ENCODE peak calls at places on chromosomes 1 and 21, in five cellular contexts. One of them, this sample, is unnamed. For H3K4me1, the result is how much of the 10 kb centered on the place peaks cover.

GRCh38 chr1:21641967-21642366 is 27.2 kb downstream of the RAP1GAP start:
- DNase-seq in neural progenitor cell: no peak
- DNase-seq in fibroblast of lung: no peak
- DNase-seq in GM23248: no peak
- DNase-seq in HCT116: no peak
- DNase-seq in this sample: no peak

GRCh38 chr1:172745014-172745413 is 86.1 kb downstream of the FASLG start:
- DNase-seq in neural progenitor cell: peak
- DNase-seq in fibroblast of lung: peak
- DNase-seq in GM23248: peak
- DNase-seq in HCT116: peak
- DNase-seq in this sample: peak

GRCh38 chr1:27864264-27864895 is 8.0 kb upstream of the THEMIS2 start:
- DNase-seq in neural progenitor cell: no peak
- DNase-seq in fibroblast of lung: no peak
- DNase-seq in GM23248: peak
- DNase-seq in HCT116: no peak
- DNase-seq in this sample: no peak

GRCh38 chr21:41650526-41651145 is 116.2 kb downstream of the RIPK4 start:
- DNase-seq in neural progenitor cell: no peak
- DNase-seq in fibroblast of lung: no peak
- DNase-seq in GM23248: no peak
- DNase-seq in HCT116: no peak
- DNase-seq in this sample: no peak

GRCh38 chr1:86703696-86704455 is 500 bp upstream of the SH3GLB1 start:
- DNase-seq in neural progenitor cell: peak
- DNase-seq in fibroblast of lung: peak
- DNase-seq in GM23248: peak
- DNase-seq in HCT116: no peak
- DNase-seq in this sample: no peak

GRCh38 chr1:175005085-175005783 is 5.5 kb downstream of the CACYBP start:
- DNase-seq in neural progenitor cell: no peak
- DNase-seq in fibroblast of lung: peak
- DNase-seq in GM23248: peak
- DNase-seq in HCT116: no peak
- DNase-seq in this sample: no peak

GRCh38 chr1:205024679-205025078 is 18.3 kb upstream of the CNTN2 start:
- DNase-seq in neural progenitor cell: no peak
- DNase-seq in fibroblast of lung: no peak
- DNase-seq in GM23248: no peak
- DNase-seq in HCT116: no peak
- DNase-seq in this sample: no peak

GRCh38 chr1:157141212-157141855 is 3.1 kb upstream of the ETV3 start:
- DNase-seq in neural progenitor cell: no peak
- DNase-seq in fibroblast of lung: no peak
- DNase-seq in GM23248: no peak
- DNase-seq in HCT116: no peak
- DNase-seq in this sample: no peak

GRCh38 chr1:233569636-233570035 is 44.3 kb upstream of the KCNK1 start:
- DNase-seq in neural progenitor cell: no peak
- DNase-seq in fibroblast of lung: peak
- DNase-seq in GM23248: peak
- DNase-seq in HCT116: no peak
- DNase-seq in this sample: no peak

GRCh38 chr1:84254703-84255238 is 46.7 kb upstream of the SAMD13 start:
- DNase-seq in neural progenitor cell: peak
- DNase-seq in fibroblast of lung: no peak
- DNase-seq in GM23248: no peak
- DNase-seq in HCT116: no peak
- DNase-seq in this sample: no peak

GRCh38 chr1:91579658-91580228 is 79.1 kb downstream of the CDC7 start:
- DNase-seq in neural progenitor cell: no peak
- DNase-seq in fibroblast of lung: no peak
- DNase-seq in GM23248: no peak
- DNase-seq in HCT116: no peak
- DNase-seq in this sample: no peak

GRCh38 chr1:183198463-183198862 is 12.4 kb downstream of the LAMC2 start:
- DNase-seq in neural progenitor cell: no peak
- DNase-seq in fibroblast of lung: peak
- DNase-seq in GM23248: peak
- DNase-seq in HCT116: no peak
- DNase-seq in this sample: no peak

GRCh38 chr1:159266832-159267231 is 35.3 kb upstream of the FCER1A start:
- DNase-seq in neural progenitor cell: no peak
- DNase-seq in fibroblast of lung: no peak
- DNase-seq in GM23248: no peak
- DNase-seq in HCT116: no peak
- DNase-seq in this sample: peak

GRCh38 chr1:62209931-62210595 is 15.4 kb downstream of the L1TD1 start:
- DNase-seq in neural progenitor cell: no peak
- DNase-seq in fibroblast of lung: no peak
- DNase-seq in GM23248: peak
- DNase-seq in HCT116: no peak
- DNase-seq in this sample: no peak

GRCh38 chr1:225813250-225813964 is 3.5 kb downstream of the EPHX1 start:
- DNase-seq in neural progenitor cell: peak
- DNase-seq in fibroblast of lung: no peak
- DNase-seq in GM23248: peak
- DNase-seq in HCT116: no peak
- DNase-seq in this sample: no peak

GRCh38 chr1:47805826-47806450 is 191.2 kb downstream of the TRABD2B start:
- DNase-seq in neural progenitor cell: no peak
- DNase-seq in fibroblast of lung: no peak
- DNase-seq in GM23248: no peak
- DNase-seq in HCT116: no peak
- DNase-seq in this sample: no peak

GRCh38 chr1:29283804-29284195 is 47.5 kb downstream of the PTPRU start:
- DNase-seq in neural progenitor cell: no peak
- DNase-seq in fibroblast of lung: no peak
- DNase-seq in GM23248: no peak
- DNase-seq in HCT116: no peak
- DNase-seq in this sample: no peak

GRCh38 chr1:177163844-177164379 is 600 bp downstream of the ASTN1 start:
- DNase-seq in neural progenitor cell: no peak
- DNase-seq in fibroblast of lung: no peak
- DNase-seq in GM23248: no peak
- DNase-seq in HCT116: no peak
- DNase-seq in this sample: no peak

GRCh38 chr21:34112316-34113033 is 39.1 kb downstream of the MRPS6 start:
- DNase-seq in neural progenitor cell: no peak
- DNase-seq in fibroblast of lung: peak
- DNase-seq in GM23248: no peak
- DNase-seq in HCT116: no peak
- DNase-seq in this sample: no peak

GRCh38 chr1:232293361-232293760 is 336.6 kb downstream of the SIPA1L2 start:
- DNase-seq in neural progenitor cell: no peak
- DNase-seq in fibroblast of lung: no peak
- DNase-seq in GM23248: no peak
- DNase-seq in HCT116: no peak
- DNase-seq in this sample: no peak

GRCh38 chr1:17922833-17923232 is 167.7 kb downstream of the ACTL8 start:
- DNase-seq in neural progenitor cell: peak
- DNase-seq in fibroblast of lung: peak
- DNase-seq in GM23248: peak
- DNase-seq in HCT116: peak
- DNase-seq in this sample: peak

GRCh38 chr1:157047064-157047410 is 1.5 kb upstream of the ARHGEF11 start:
- DNase-seq in neural progenitor cell: no peak
- DNase-seq in fibroblast of lung: no peak
- DNase-seq in GM23248: peak
- DNase-seq in HCT116: no peak
- DNase-seq in this sample: no peak

GRCh38 chr1:37306461-37306860 is 167.9 kb upstream of the ZC3H12A start:
- DNase-seq in neural progenitor cell: no peak
- DNase-seq in fibroblast of lung: peak
- DNase-seq in GM23248: no peak
- DNase-seq in HCT116: no peak
- DNase-seq in this sample: no peak

GRCh38 chr1:55078470-55078869 is 39.1 kb downstream of the PCSK9 start:
- DNase-seq in neural progenitor cell: no peak
- DNase-seq in fibroblast of lung: no peak
- DNase-seq in GM23248: no peak
- DNase-seq in HCT116: no peak
- DNase-seq in this sample: no peak

GRCh38 chr1:25861316-25862286 is 2.3 kb upstream of the AUNIP start:
- DNase-seq in neural progenitor cell: peak
- DNase-seq in fibroblast of lung: no peak
- DNase-seq in GM23248: no peak
- DNase-seq in HCT116: peak
- DNase-seq in this sample: no peak

GRCh38 chr1:172352435-172352834 is 68.0 kb upstream of the C1orf105 start:
- DNase-seq in neural progenitor cell: no peak
- DNase-seq in fibroblast of lung: peak
- DNase-seq in GM23248: peak
- DNase-seq in HCT116: peak
- DNase-seq in this sample: no peak

GRCh38 chr1:198929111-198929604 is 290.3 kb downstream of the PTPRC start:
- DNase-seq in neural progenitor cell: no peak
- DNase-seq in fibroblast of lung: no peak
- DNase-seq in GM23248: no peak
- DNase-seq in HCT116: no peak
- DNase-seq in this sample: peak

GRCh38 chr1:156911587-156912298 is 8.7 kb upstream of the LRRC71 start:
- DNase-seq in neural progenitor cell: no peak
- DNase-seq in fibroblast of lung: no peak
- DNase-seq in GM23248: peak
- DNase-seq in HCT116: no peak
- DNase-seq in this sample: no peak

GRCh38 chr1:40986328-40986783 is 6.9 kb downstream of the CTPS1 start:
- DNase-seq in neural progenitor cell: no peak
- DNase-seq in fibroblast of lung: no peak
- DNase-seq in GM23248: no peak
- DNase-seq in HCT116: no peak
- DNase-seq in this sample: no peak

GRCh38 chr1:179910934-179911333 is 28.8 kb downstream of the TOR1AIP1 start:
- DNase-seq in neural progenitor cell: no peak
- DNase-seq in fibroblast of lung: no peak
- DNase-seq in GM23248: no peak
- DNase-seq in HCT116: no peak
- DNase-seq in this sample: no peak

GRCh38 chr21:40335689-40336088 is 468.5 kb downstream of the PCP4 start:
- DNase-seq in neural progenitor cell: no peak
- DNase-seq in fibroblast of lung: no peak
- DNase-seq in GM23248: no peak
- DNase-seq in HCT116: no peak
- DNase-seq in this sample: no peak

GRCh38 chr1:217067642-217068041 is 344.4 kb upstream of the ESRRG start:
- DNase-seq in neural progenitor cell: no peak
- DNase-seq in fibroblast of lung: no peak
- DNase-seq in GM23248: no peak
- DNase-seq in HCT116: no peak
- DNase-seq in this sample: no peak
- H3K27ac ChIP-seq in neural progenitor cell: no peak
- H3K27ac ChIP-seq in fibroblast of lung: no peak
- H3K27ac ChIP-seq in GM23248: no peak
- H3K27ac ChIP-seq in HCT116: no peak
- H3K27ac ChIP-seq in this sample: no peak

DNA sequence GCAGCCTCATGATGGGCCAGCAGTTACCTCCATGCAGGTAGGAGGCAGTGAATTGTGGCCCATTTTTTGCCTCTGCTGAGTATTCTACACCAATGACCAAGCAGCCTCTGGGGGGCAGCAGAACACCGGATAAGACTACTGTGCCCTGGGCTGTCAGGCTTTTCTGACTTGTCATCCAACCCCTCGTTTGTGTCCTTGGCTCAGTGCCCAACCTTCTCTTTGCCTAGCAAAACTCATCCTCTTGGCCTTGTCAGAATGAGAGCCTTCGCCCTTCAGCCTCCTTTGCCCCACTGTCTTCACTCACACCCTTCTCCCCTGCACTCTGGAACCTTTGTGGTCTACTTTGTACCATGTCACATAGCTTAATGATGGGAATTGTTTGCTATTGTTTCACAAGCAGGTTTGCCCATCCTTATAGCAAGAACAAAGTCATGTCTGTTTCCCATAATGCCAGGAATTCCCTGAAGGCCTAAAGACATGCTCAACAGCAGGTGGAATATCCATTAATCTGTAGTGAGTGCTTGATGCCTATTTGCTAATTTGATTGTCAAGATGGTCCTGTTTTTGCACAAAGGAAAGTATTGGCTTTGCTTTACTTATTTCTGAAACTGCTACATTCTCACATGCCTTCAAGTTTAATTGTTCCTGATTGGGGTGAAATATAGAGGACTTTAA is 255.9 kb downstream of the HHAT start:
- DNase-seq in neural progenitor cell: peak
- DNase-seq in fibroblast of lung: peak
- DNase-seq in GM23248: peak
- DNase-seq in HCT116: peak
- DNase-seq in this sample: peak
- H3K9ac ChIP-seq in neural progenitor cell: no peak
- H3K9ac ChIP-seq in fibroblast of lung: no peak
- H3K9ac ChIP-seq in GM23248: no peak
- H3K9ac ChIP-seq in HCT116: no peak
- H3K9ac ChIP-seq in this sample: no peak

GRCh38 chr1:43056460-43056859 is 97.8 kb upstream of the SLC2A1 start:
- DNase-seq in neural progenitor cell: no peak
- DNase-seq in fibroblast of lung: no peak
- DNase-seq in GM23248: no peak
- DNase-seq in HCT116: no peak
- DNase-seq in this sample: no peak

GRCh38 chr1:43049487-43049886 is 90.8 kb upstream of the SLC2A1 start:
- DNase-seq in neural progenitor cell: no peak
- DNase-seq in fibroblast of lung: peak
- DNase-seq in GM23248: no peak
- DNase-seq in HCT116: no peak
- DNase-seq in this sample: no peak

GRCh38 chr1:43052322-43052721 is 93.7 kb upstream of the SLC2A1 start:
- DNase-seq in neural progenitor cell: no peak
- DNase-seq in fibroblast of lung: no peak
- DNase-seq in GM23248: no peak
- DNase-seq in HCT116: no peak
- DNase-seq in this sample: no peak

GRCh38 chr1:43054961-43055360 is 96.3 kb upstream of the SLC2A1 start:
- DNase-seq in neural progenitor cell: no peak
- DNase-seq in fibroblast of lung: peak
- DNase-seq in GM23248: no peak
- DNase-seq in HCT116: no peak
- DNase-seq in this sample: no peak

GRCh38 chr1:43053040-43053439 is 94.4 kb upstream of the SLC2A1 start:
- DNase-seq in neural progenitor cell: no peak
- DNase-seq in fibroblast of lung: no peak
- DNase-seq in GM23248: no peak
- DNase-seq in HCT116: no peak
- DNase-seq in this sample: no peak
- H3K4me1 ChIP-seq in neural progenitor cell: under half
- H3K4me1 ChIP-seq in fibroblast of lung: under half
- H3K4me1 ChIP-seq in GM23248: under half
- H3K4me1 ChIP-seq in HCT116: under half
- H3K4me1 ChIP-seq in this sample: under half

DNA sequence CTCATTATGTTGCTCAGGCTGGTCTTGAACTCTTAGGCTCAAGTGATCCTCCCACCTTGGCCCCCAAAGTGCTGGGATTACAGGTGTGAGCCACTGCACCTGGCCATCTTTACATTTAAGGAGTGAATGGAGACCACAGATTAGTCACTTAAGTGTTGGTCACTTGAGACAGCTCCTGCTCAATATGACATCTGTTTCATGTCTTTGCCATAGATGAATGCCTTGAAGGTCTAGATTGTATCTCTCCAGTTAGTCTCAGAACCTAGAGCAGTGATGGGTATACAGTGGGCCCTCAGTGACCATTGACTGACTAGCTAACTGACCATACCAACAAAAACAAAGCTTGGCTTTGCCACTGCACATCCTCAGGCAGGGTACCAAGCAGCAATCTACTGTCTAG is 15.3 kb downstream of the BCL9 start:
- DNase-seq in neural progenitor cell: no peak
- DNase-seq in fibroblast of lung: no peak
- DNase-seq in GM23248: no peak
- DNase-seq in HCT116: no peak
- DNase-seq in this sample: no peak
- H3K27ac ChIP-seq in neural progenitor cell: no peak
- H3K27ac ChIP-seq in fibroblast of lung: no peak
- H3K27ac ChIP-seq in GM23248: no peak
- H3K27ac ChIP-seq in HCT116: no peak
- H3K27ac ChIP-seq in this sample: no peak

This sample was measured in DND-41.